ENCODE peak calls at places on chromosomes 16 and 17, in eight cellular contexts. V is CD8-positive, alpha-beta memory T cell; O is breast epithelium; C is thoracic aorta; L is psoas muscle; A is tibial nerve; Y is lower lobe of right lung; R is uterus. N is an unnamed sample.

GRCh38 chr16:58127634-58128033 is 1.5 kb downstream of the CFAP20 start:
- DNase-seq in V (no peak), O (no peak), C (no peak), L (no peak), A (no peak), Y (no peak), R (no peak), N (no peak)

GRCh38 chr17:1109606-1110523 is 69.9 kb downstream of the ABR start:
- DNase-seq in V (no peak), O (no peak), C (no peak), L (peak; percentile 51), A (no peak), Y (no peak), R (no peak), N (peak; percentile 89)

GRCh38 chr16:30740364-30741251 is 7.6 kb upstream of the PHKG2 start:
- DNase-seq in V (no peak), O (peak; percentile 96), C (peak; percentile 55), L (peak; percentile 83), A (peak; percentile 88), Y (peak; percentile 91), R (peak; percentile 80), N (peak; percentile 86)

GRCh38 chr17:14098246-14098645 is 28.9 kb downstream of the COX10 start:
- DNase-seq in V (no peak), O (no peak), C (no peak), L (no peak), A (no peak), Y (no peak), R (no peak), N (no peak)

GRCh38 chr16:26762596-26762995 is 304.1 kb upstream of the C16orf82 start:
- DNase-seq in V (no peak), O (no peak), C (no peak), L (no peak), A (no peak), Y (no peak), R (no peak), N (peak; percentile 18)

GRCh38 chr17:13359774-13360173 is 242.0 kb downstream of the HS3ST3A1 start:
- DNase-seq in V (no peak), O (no peak), C (no peak), L (no peak), A (no peak), Y (no peak), R (no peak), N (no peak)

GRCh38 chr17:74317071-74317470 is 9.0 kb upstream of the KIF19 start:
- DNase-seq in V (no peak), O (no peak), C (no peak), L (no peak), A (no peak), Y (no peak), R (no peak), N (no peak)

GRCh38 chr16:27779719-27780161 is 229.8 kb downstream of the KATNIP start:
- DNase-seq in V (no peak), O (peak; percentile 30), C (no peak), L (peak; percentile 49), A (peak; percentile 49), Y (peak; percentile 66), R (peak; percentile 58), N (peak; percentile 95)

GRCh38 chr16:84484579-84485254 is 19.7 kb downstream of the MEAK7 start:
- DNase-seq in V (no peak), O (peak; percentile 30), C (no peak), L (peak; percentile 51), A (peak; percentile 80), Y (no peak), R (peak; percentile 55), N (peak; percentile 86)

GRCh38 chr16:3961449-3961849 is 80.9 kb upstream of the CREBBP start:
- DNase-seq in V (no peak), O (no peak), C (no peak), L (no peak), A (no peak), Y (no peak), R (peak; percentile 54), N (peak; percentile 71)

GRCh38 chr16:81578636-81579413 is 134.2 kb downstream of the CMIP start:
- DNase-seq in V (no peak), O (no peak), C (no peak), L (no peak), A (no peak), Y (no peak), R (no peak), N (no peak)

GRCh38 chr17:82838386-82839063 is 1.3 kb downstream of the ZNF750 start:
- DNase-seq in V (no peak), O (peak; percentile 88), C (no peak), L (peak; percentile 78), A (peak; percentile 19), Y (peak; percentile 90), R (no peak), N (peak; percentile 20)

GRCh38 chr17:8118769-8119574 is 658 bp upstream of the ALOXE3 start:
- DNase-seq in V (peak; percentile 81), O (peak; percentile 91), C (peak; percentile 51), L (peak; percentile 90), A (peak; percentile 86), Y (peak; percentile 94), R (peak; percentile 88), N (peak; percentile 94)
- H3K27me3 ChIP-seq in V (peaks cover 27% of the 10 kb centered on the region), O (peaks cover 6% of the 10 kb centered on the region), C (peaks cover 12% of the 10 kb centered on the region), L (peaks cover 46% of the 10 kb centered on the region), A (peaks cover 24% of the 10 kb centered on the region), Y (peaks cover 68% of the 10 kb centered on the region), R (no peaks in the 10 kb centered on the region), N (peaks cover 74% of the 10 kb centered on the region)

DNA sequence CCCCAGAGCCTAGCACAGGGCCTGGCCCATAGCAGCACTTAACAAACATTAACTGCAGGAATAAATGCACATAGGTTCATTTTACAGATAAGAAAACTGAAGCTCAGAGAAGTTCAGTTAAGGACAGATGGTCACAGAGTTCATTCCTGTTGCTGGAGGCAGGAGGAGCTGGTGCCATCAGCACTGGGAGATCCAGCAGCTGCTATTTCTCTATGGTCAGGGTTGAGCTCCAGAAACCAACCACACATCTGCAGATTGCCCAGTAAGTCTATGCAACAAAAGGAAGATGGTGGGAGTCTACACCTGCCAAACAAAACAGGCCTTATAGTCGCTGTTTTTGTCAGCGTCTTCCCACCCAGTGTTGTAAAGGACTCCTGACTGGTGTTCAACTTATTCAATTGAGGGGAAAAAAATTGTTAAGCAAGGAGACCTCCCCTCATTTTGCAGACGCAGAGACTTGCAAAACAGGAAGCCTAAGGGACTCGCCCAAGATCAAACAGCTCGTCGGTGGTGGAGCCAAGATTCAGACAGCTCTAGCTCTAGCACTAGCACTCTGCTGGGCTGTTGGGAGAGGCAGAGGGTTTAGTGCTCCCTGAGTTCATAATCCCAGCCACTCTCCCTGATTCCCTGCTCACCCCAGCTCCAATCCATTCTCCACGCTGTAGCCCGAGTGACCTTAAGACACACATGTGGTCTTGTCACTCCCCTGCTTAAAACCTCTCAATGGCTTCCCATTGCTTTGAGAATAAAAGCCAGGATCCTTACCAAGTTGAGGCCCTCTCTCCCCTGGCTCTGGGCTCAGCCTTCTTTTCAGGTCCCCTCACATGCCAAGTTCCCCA is 9.0 kb downstream of the NOG start:
- DNase-seq in V (no peak), O (no peak), C (no peak), L (no peak), A (no peak), Y (no peak), R (no peak), N (no peak)
- H3K27me3 ChIP-seq in V (peaks cover 4% of the 10 kb centered on the region), O (peaks cover 30% of the 10 kb centered on the region), C (no peaks in the 10 kb centered on the region), L (peaks cover 27% of the 10 kb centered on the region), A (peaks cover 25% of the 10 kb centered on the region), Y (peaks cover 31% of the 10 kb centered on the region), R (peaks cover 39% of the 10 kb centered on the region), N (peaks cover 16% of the 10 kb centered on the region)

GRCh38 chr17:79126139-79126538 is 51.5 kb downstream of the ENGASE start:
- DNase-seq in V (no peak), O (no peak), C (no peak), L (no peak), A (no peak), Y (no peak), R (no peak), N (peak; percentile 92)
- H3K27me3 ChIP-seq in V (no peaks in the 10 kb centered on the region), O (peaks cover 93% of the 10 kb centered on the region), C (no peaks in the 10 kb centered on the region), L (peaks cover 82% of the 10 kb centered on the region), A (peaks cover 63% of the 10 kb centered on the region), Y (peaks cover 41% of the 10 kb centered on the region), R (no peaks in the 10 kb centered on the region), N (no peaks in the 10 kb centered on the region)

GRCh38 chr17:61468263-61468907 is 16.2 kb downstream of the TBX4 start:
- DNase-seq in V (no peak), O (no peak), C (no peak), L (no peak), A (no peak), Y (no peak), R (peak; percentile 2), N (no peak)

GRCh38 chr17:61467416-61468262 is 15.4 kb downstream of the TBX4 start:
- DNase-seq in V (no peak), O (no peak), C (no peak), L (no peak), A (no peak), Y (peak; percentile 53), R (peak; percentile 14), N (peak; percentile 81)

GRCh38 chr17:61469949-61470348 is 17.7 kb downstream of the TBX4 start:
- DNase-seq in V (no peak), O (no peak), C (no peak), L (no peak), A (no peak), Y (no peak), R (peak; percentile 3), N (no peak)

GRCh38 chr17:61470530-61471136 is 18.4 kb downstream of the TBX4 start:
- DNase-seq in V (no peak), O (no peak), C (no peak), L (no peak), A (no peak), Y (no peak), R (peak; percentile 4), N (peak; percentile 59)

GRCh38 chr17:61469474-61469873 is 17.3 kb downstream of the TBX4 start:
- DNase-seq in V (no peak), O (no peak), C (no peak), L (no peak), A (no peak), Y (no peak), R (peak; percentile 8), N (no peak)
- H3K27me3 ChIP-seq in V (no peaks in the 10 kb centered on the region), O (no peaks in the 10 kb centered on the region), C (no peaks in the 10 kb centered on the region), L (peaks cover 2% of the 10 kb centered on the region), A (no peaks in the 10 kb centered on the region), Y (no peaks in the 10 kb centered on the region), R (no peaks in the 10 kb centered on the region), N (peaks cover 38% of the 10 kb centered on the region)

DNA sequence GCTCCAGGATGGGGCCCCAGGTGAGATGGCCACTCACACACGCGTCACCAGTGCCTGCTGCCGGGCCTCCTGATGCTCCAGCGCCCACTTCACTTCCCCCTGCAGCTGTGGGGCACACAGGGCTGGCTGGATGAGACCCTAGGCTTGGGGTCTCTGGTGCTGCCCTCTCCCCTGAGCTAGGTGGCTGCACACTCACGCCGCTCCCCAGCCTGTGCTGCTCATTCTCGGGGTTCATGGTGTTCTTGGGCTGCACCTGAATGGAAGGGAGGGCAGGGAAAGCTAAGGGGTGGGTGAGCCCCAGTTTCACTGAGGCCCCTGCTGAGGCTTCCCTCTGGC is 1.2 kb downstream of the CCDC78 start:
- DNase-seq in V (no peak), O (no peak), C (no peak), L (no peak), A (no peak), Y (no peak), R (no peak), N (no peak)
- H3K27me3 ChIP-seq in V (no peaks in the 10 kb centered on the region), O (no peaks in the 10 kb centered on the region), C (no peaks in the 10 kb centered on the region), L (peaks cover 40% of the 10 kb centered on the region), A (peaks cover 14% of the 10 kb centered on the region), Y (peaks cover 31% of the 10 kb centered on the region), R (no peaks in the 10 kb centered on the region), N (peaks cover 18% of the 10 kb centered on the region)

DNA sequence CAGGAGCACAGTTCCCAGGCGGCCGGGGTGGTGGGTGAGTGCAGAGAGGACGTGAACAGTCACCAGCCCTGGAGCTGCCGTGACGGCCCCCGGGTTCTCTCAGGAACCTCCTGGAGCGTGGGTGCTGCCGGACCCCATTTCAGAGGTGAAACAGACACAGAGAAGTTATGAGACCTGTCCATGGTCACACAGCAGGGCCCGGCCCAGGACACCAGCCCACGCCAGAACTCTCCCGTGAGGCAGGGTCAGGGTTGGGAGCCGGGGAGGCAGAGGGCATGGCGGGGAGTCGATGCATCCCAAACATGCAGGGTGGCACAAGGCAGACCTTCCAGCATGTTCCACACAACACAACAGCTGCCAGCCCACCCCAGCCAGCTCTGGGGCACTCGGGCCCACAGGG is 3.8 kb upstream of the PVALEF start:
- DNase-seq in V (no peak), O (no peak), C (no peak), L (no peak), A (no peak), Y (peak; percentile 35), R (no peak), N (no peak)
- H3K27me3 ChIP-seq in V (peaks cover 14% of the 10 kb centered on the region), O (peaks cover 7% of the 10 kb centered on the region), C (no peaks in the 10 kb centered on the region), L (peaks cover 24% of the 10 kb centered on the region), A (peaks cover 5% of the 10 kb centered on the region), Y (peaks cover 25% of the 10 kb centered on the region), R (no peaks in the 10 kb centered on the region), N (peaks cover 3% of the 10 kb centered on the region)